ENCODE peak calls at places on chromosomes 4 and X, in seven cellular contexts. P is mesendoderm; N is suprapubic skin; K is NCI-H2081; Q is effector CD4-positive, alpha-beta T cell; D is iPS DF 6.9; W is psoas muscle. A is an unnamed sample.

GRCh38 chrX:150182176-150182575 is 180.9 kb upstream of the MAMLD1 start:
- DNase-seq in N (no peak), D (no peak), P (no peak), K (no peak), W (no peak), Q (no peak), A (no peak)

GRCh38 chrX:73562986-73563739 is at the start of gene CHIC1:
- DNase-seq in N (peak; percentile 76), D (peak; percentile 20), K (peak; percentile 78), W (peak; percentile 53), P (peak; percentile 91), Q (peak; percentile 56), A (peak; percentile 13)

GRCh38 chrX:140765043-140765784 is 55.7 kb downstream of the LINC00632 start:
- DNase-seq in Q (no peak), D (no peak), K (no peak), W (no peak), P (peak; percentile 62), N (no peak), A (no peak)

GRCh38 chr4:121662225-121662624 is 34.6 kb downstream of the ANXA5 start:
- DNase-seq in Q (no peak), P (no peak), W (no peak), K (no peak), N (no peak), D (no peak), A (no peak)

GRCh38 chr4:165965503-165965902 is 92.5 kb downstream of the TLL1 start:
- DNase-seq in Q (no peak), K (no peak), D (no peak), N (no peak), W (no peak), P (no peak), A (no peak)

GRCh38 chrX:147803948-147804347 is 107.8 kb upstream of the FMR1 start:
- DNase-seq in D (no peak), Q (no peak), W (no peak), K (no peak), N (no peak), P (peak; percentile 48), A (no peak)

GRCh38 chrX:140440891-140441290 is 64.0 kb downstream of the SOX3 start:
- DNase-seq in P (peak; percentile 57), N (no peak), Q (no peak), W (no peak), D (no peak), K (no peak), A (no peak)

GRCh38 chr4:1767058-1767769 is 25.9 kb upstream of the FGFR3 start:
- DNase-seq in P (peak; percentile 52), D (no peak), K (no peak), Q (no peak), N (no peak), W (no peak), A (no peak)

GRCh38 chr4:137451150-137451850 is 81.0 kb downstream of the PCDH18 start:
- DNase-seq in Q (no peak), D (peak; percentile 41), K (no peak), W (no peak), P (peak; percentile 87), N (no peak), A (no peak)

GRCh38 chr4:1367230-1367935 is 20.4 kb downstream of the UVSSA start:
- DNase-seq in W (no peak), D (no peak), Q (no peak), P (no peak), K (no peak), N (peak; percentile 74), A (no peak)

GRCh38 chr4:82561745-82562552 is at the start of gene TMEM150C:
- DNase-seq in P (peak; percentile 71), Q (no peak), K (peak; percentile 7), N (no peak), D (no peak), W (peak; percentile 28), A (no peak)

GRCh38 chr4:8537041-8537461 is 43.1 kb upstream of the GPR78 start:
- DNase-seq in P (no peak), K (no peak), D (no peak), N (no peak), W (peak; percentile 30), Q (no peak), A (no peak)

GRCh38 chr4:150867148-150867547 is 147.9 kb downstream of the LRBA start:
- DNase-seq in P (peak; percentile 87), W (no peak), N (no peak), K (peak; percentile 63), D (peak; percentile 54), Q (peak; percentile 55), A (peak; percentile 29)

GRCh38 chrX:41332408-41332987 is 1.5 kb upstream of the DDX3X start:
- DNase-seq in D (no peak), W (no peak), K (no peak), N (no peak), P (peak; percentile 55), Q (no peak), A (no peak)

GRCh38 chrX:140821280-140821679 is 111.7 kb downstream of the LINC00632 start:
- DNase-seq in P (peak; percentile 21), N (no peak), W (no peak), K (no peak), D (no peak), Q (no peak), A (no peak)

GRCh38 chr4:58247792-58248191 is 1137.6 kb upstream of the IGFBP7 start:
- DNase-seq in N (no peak), P (peak; percentile 76), D (peak; percentile 13), Q (no peak), K (no peak), W (no peak), A (no peak)

GRCh38 chr4:27024807-27025206 is 164.2 kb downstream of the STIM2 start:
- DNase-seq in K (no peak), D (no peak), P (peak; percentile 40), W (no peak), N (no peak), Q (no peak), A (no peak)

GRCh38 chr4:121096629-121097028 is 24.3 kb upstream of the NDNF start:
- DNase-seq in N (no peak), Q (no peak), K (no peak), W (no peak), D (no peak), P (peak; percentile 34), A (no peak)